ENCODE peak calls at places on chromosomes 7 and 10, in nine cellular contexts. C is osteoblast, B is pulmonary artery endothelial cell, E is NCI-H774, J is BJ, U is adrenal gland, N is kidney glomerular epithelial cell, S is adipocyte, Q is GM19239. H is an unnamed sample.

GRCh38 chr10:1160561-1160961 is 104.4 kb downstream of the WDR37 start:
- DNase-seq in C (peak), B (no peak), E (no peak), J (no peak), U (peak), N (no peak), S (no peak), Q (no peak), H (peak)

GRCh38 chr10:29866356-29866755 is 193.0 kb downstream of the JCAD start:
- DNase-seq in C (no peak), B (no peak), E (no peak), J (no peak), U (no peak), N (no peak), S (no peak), Q (no peak), H (no peak)

GRCh38 chr7:10022957-10023356 is 950.7 kb upstream of the PHF14 start:
- DNase-seq in C (no peak), B (peak), E (no peak), J (no peak), U (no peak), N (peak), S (no peak), Q (no peak), H (peak)

GRCh38 chr7:2572101-2572842 is 13.5 kb downstream of the IQCE start:
- DNase-seq in C (peak), B (no peak), E (no peak), J (no peak), U (peak), N (peak), S (peak), Q (no peak), H (no peak)

GRCh38 chr7:7210475-7211237 is 28.3 kb downstream of the C1GALT1 start:
- DNase-seq in C (no peak), B (no peak), E (no peak), J (no peak), U (no peak), N (no peak), S (no peak), Q (no peak), H (no peak)

GRCh38 chr7:131431289-131431688 is 103.6 kb downstream of the MKLN1 start:
- DNase-seq in C (peak), B (no peak), E (peak), J (no peak), U (no peak), N (no peak), S (no peak), Q (no peak), H (no peak)

GRCh38 chr7:135770139-135770710 is 21.6 kb upstream of the FAM180A start:
- DNase-seq in C (no peak), B (no peak), E (no peak), J (no peak), U (no peak), N (no peak), S (peak), Q (no peak), H (no peak)

GRCh38 chr10:89633484-89633883 is 11.6 kb downstream of the PANK1 start:
- DNase-seq in C (no peak), B (no peak), E (no peak), J (peak), U (no peak), N (peak), S (peak), Q (no peak), H (no peak)

GRCh38 chr10:95553674-95554073 is 7.5 kb downstream of the SORBS1 start:
- DNase-seq in C (no peak), B (no peak), E (no peak), J (no peak), U (no peak), N (no peak), S (no peak), Q (no peak), H (no peak)

GRCh38 chr10:132211246-132211645 is 24.5 kb downstream of the DPYSL4 start:
- DNase-seq in C (no peak), B (no peak), E (no peak), J (no peak), U (no peak), N (no peak), S (no peak), Q (no peak), H (no peak)

GRCh38 chr10:107994621-107995274 is 830.2 kb upstream of the SORCS1 start:
- DNase-seq in C (no peak), B (no peak), E (no peak), J (no peak), U (no peak), N (no peak), S (no peak), Q (no peak), H (no peak)

GRCh38 chr7:42084263-42084662 is 152.7 kb downstream of the GLI3 start:
- DNase-seq in C (peak), B (no peak), E (no peak), J (no peak), U (no peak), N (no peak), S (no peak), Q (no peak), H (no peak)

GRCh38 chr10:63720689-63721088 is 199.5 kb downstream of the REEP3 start:
- DNase-seq in C (no peak), B (no peak), E (no peak), J (no peak), U (no peak), N (no peak), S (peak), Q (no peak), H (no peak)

GRCh38 chr7:4845740-4846142 is 16.1 kb downstream of the PAPOLB start:
- DNase-seq in C (no peak), B (no peak), E (no peak), J (no peak), U (no peak), N (no peak), S (no peak), Q (no peak), H (peak)

GRCh38 chr10:85527610-85528317 is 838.8 kb downstream of the GRID1 start:
- DNase-seq in C (no peak), B (no peak), E (no peak), J (no peak), U (no peak), N (no peak), S (no peak), Q (no peak), H (no peak)

GRCh38 chr10:42149722-42150427 is 488.5 kb downstream of the ZNF33B start:
- DNase-seq in C (peak), B (no peak), E (no peak), J (no peak), U (no peak), N (no peak), S (no peak), Q (no peak), H (peak)

GRCh38 chr10:78764846-78765430 is 303.8 kb upstream of the ZMIZ1 start:
- DNase-seq in C (peak), B (no peak), E (no peak), J (no peak), U (no peak), N (no peak), S (no peak), Q (no peak), H (no peak)

GRCh38 chr7:157046681-157047080 is 36.2 kb upstream of the MNX1 start:
- DNase-seq in C (peak), B (no peak), E (no peak), J (peak), U (no peak), N (no peak), S (peak), Q (no peak), H (no peak)

GRCh38 chr7:30510124-30511074 is 5.8 kb upstream of the GGCT start:
- DNase-seq in C (peak), B (no peak), E (peak), J (no peak), U (peak), N (peak), S (peak), Q (no peak), H (peak)

GRCh38 chr10:94461503-94461902 is 59.2 kb downstream of the TBC1D12 start:
- DNase-seq in C (no peak), B (no peak), E (no peak), J (no peak), U (no peak), N (no peak), S (no peak), Q (no peak), H (no peak)